ENCODE peak calls at places on chromosomes 13 and 19, in eight cellular contexts. One of them, this sample, is unnamed.

GRCh38 chr19:37007587-37008220 is 70.5 kb upstream of the ZNF420 start:
- DNase-seq in Caco-2: no peak
- DNase-seq in B cell: peak
- DNase-seq in upper lobe of right lung: peak
- DNase-seq in GM13976: no peak
- DNase-seq in astrocyte of the spinal cord: peak
- DNase-seq in HCT116: no peak
- DNase-seq in choroid plexus epithelial cell: peak
- DNase-seq in this sample: no peak

GRCh38 chr13:22961835-22962537 is 218.8 kb upstream of the SGCG start:
- DNase-seq in B cell: no peak
- DNase-seq in Caco-2: no peak
- DNase-seq in upper lobe of right lung: no peak
- DNase-seq in GM13976: peak
- DNase-seq in HCT116: no peak
- DNase-seq in astrocyte of the spinal cord: no peak
- DNase-seq in choroid plexus epithelial cell: no peak
- DNase-seq in this sample: no peak

GRCh38 chr13:41344358-41344757 is 33.3 kb downstream of the NAA16 start:
- DNase-seq in astrocyte of the spinal cord: no peak
- DNase-seq in choroid plexus epithelial cell: no peak
- DNase-seq in HCT116: no peak
- DNase-seq in Caco-2: no peak
- DNase-seq in upper lobe of right lung: no peak
- DNase-seq in GM13976: no peak
- DNase-seq in B cell: no peak
- DNase-seq in this sample: no peak

GRCh38 chr19:5309438-5310204 is 31.0 kb downstream of the PTPRS start:
- DNase-seq in upper lobe of right lung: no peak
- DNase-seq in Caco-2: no peak
- DNase-seq in choroid plexus epithelial cell: no peak
- DNase-seq in GM13976: no peak
- DNase-seq in HCT116: no peak
- DNase-seq in B cell: no peak
- DNase-seq in astrocyte of the spinal cord: no peak
- DNase-seq in this sample: no peak

GRCh38 chr13:77389617-77389984 is 62.7 kb upstream of the MYCBP2 start:
- DNase-seq in upper lobe of right lung: no peak
- DNase-seq in astrocyte of the spinal cord: no peak
- DNase-seq in HCT116: no peak
- DNase-seq in B cell: no peak
- DNase-seq in choroid plexus epithelial cell: no peak
- DNase-seq in GM13976: no peak
- DNase-seq in Caco-2: no peak
- DNase-seq in this sample: no peak

GRCh38 chr19:47283405-47284059 is 8.8 kb downstream of the INAFM1 start:
- DNase-seq in HCT116: no peak
- DNase-seq in Caco-2: no peak
- DNase-seq in upper lobe of right lung: no peak
- DNase-seq in astrocyte of the spinal cord: no peak
- DNase-seq in choroid plexus epithelial cell: no peak
- DNase-seq in B cell: no peak
- DNase-seq in GM13976: no peak
- DNase-seq in this sample: no peak

GRCh38 chr13:93244141-93244917 is 17.7 kb downstream of the GPC6 start:
- DNase-seq in choroid plexus epithelial cell: peak
- DNase-seq in astrocyte of the spinal cord: peak
- DNase-seq in Caco-2: no peak
- DNase-seq in HCT116: no peak
- DNase-seq in B cell: no peak
- DNase-seq in GM13976: no peak
- DNase-seq in upper lobe of right lung: no peak
- DNase-seq in this sample: no peak

GRCh38 chr13:34376483-34376882 is 558.5 kb downstream of the RFC3 start:
- DNase-seq in astrocyte of the spinal cord: no peak
- DNase-seq in choroid plexus epithelial cell: no peak
- DNase-seq in upper lobe of right lung: no peak
- DNase-seq in Caco-2: no peak
- DNase-seq in B cell: no peak
- DNase-seq in HCT116: no peak
- DNase-seq in GM13976: no peak
- DNase-seq in this sample: no peak

GRCh38 chr13:109684836-109685602 is 101.4 kb downstream of the IRS2 start:
- DNase-seq in GM13976: no peak
- DNase-seq in astrocyte of the spinal cord: no peak
- DNase-seq in HCT116: no peak
- DNase-seq in Caco-2: no peak
- DNase-seq in B cell: no peak
- DNase-seq in choroid plexus epithelial cell: peak
- DNase-seq in upper lobe of right lung: no peak
- DNase-seq in this sample: no peak

GRCh38 chr19:17243340-17243853 is 2.3 kb downstream of the NR2F6 start:
- DNase-seq in choroid plexus epithelial cell: no peak
- DNase-seq in astrocyte of the spinal cord: no peak
- DNase-seq in Caco-2: peak
- DNase-seq in GM13976: no peak
- DNase-seq in HCT116: no peak
- DNase-seq in B cell: no peak
- DNase-seq in upper lobe of right lung: no peak
- DNase-seq in this sample: no peak

GRCh38 chr13:62473944-62474237 is 1058.2 kb upstream of the PCDH20 start:
- DNase-seq in HCT116: no peak
- DNase-seq in Caco-2: no peak
- DNase-seq in GM13976: no peak
- DNase-seq in B cell: no peak
- DNase-seq in upper lobe of right lung: no peak
- DNase-seq in choroid plexus epithelial cell: no peak
- DNase-seq in astrocyte of the spinal cord: no peak
- DNase-seq in this sample: no peak

GRCh38 chr13:112854321-112854720 is 114.7 kb upstream of the MCF2L start:
- DNase-seq in Caco-2: peak
- DNase-seq in astrocyte of the spinal cord: no peak
- DNase-seq in HCT116: no peak
- DNase-seq in upper lobe of right lung: peak
- DNase-seq in GM13976: no peak
- DNase-seq in B cell: no peak
- DNase-seq in choroid plexus epithelial cell: no peak
- DNase-seq in this sample: no peak

GRCh38 chr13:48086272-48086671 is 8.6 kb downstream of the MED4 start:
- DNase-seq in HCT116: no peak
- DNase-seq in choroid plexus epithelial cell: no peak
- DNase-seq in B cell: no peak
- DNase-seq in Caco-2: no peak
- DNase-seq in astrocyte of the spinal cord: no peak
- DNase-seq in upper lobe of right lung: no peak
- DNase-seq in GM13976: no peak
- DNase-seq in this sample: no peak

GRCh38 chr19:35545855-35546381 is 492 bp downstream of the TMEM147 start:
- DNase-seq in B cell: peak
- DNase-seq in Caco-2: peak
- DNase-seq in HCT116: no peak
- DNase-seq in GM13976: peak
- DNase-seq in upper lobe of right lung: peak
- DNase-seq in choroid plexus epithelial cell: peak
- DNase-seq in astrocyte of the spinal cord: no peak
- DNase-seq in this sample: no peak

GRCh38 chr19:39737929-39738328 is at the start of gene CLC:
- DNase-seq in upper lobe of right lung: no peak
- DNase-seq in GM13976: no peak
- DNase-seq in HCT116: no peak
- DNase-seq in Caco-2: no peak
- DNase-seq in choroid plexus epithelial cell: no peak
- DNase-seq in B cell: no peak
- DNase-seq in astrocyte of the spinal cord: no peak
- DNase-seq in this sample: no peak

GRCh38 chr13:43200736-43201135 is 177.3 kb downstream of the DNAJC15 start:
- DNase-seq in B cell: no peak
- DNase-seq in Caco-2: peak
- DNase-seq in choroid plexus epithelial cell: no peak
- DNase-seq in upper lobe of right lung: no peak
- DNase-seq in GM13976: no peak
- DNase-seq in HCT116: no peak
- DNase-seq in astrocyte of the spinal cord: no peak
- DNase-seq in this sample: no peak

GRCh38 chr19:45515081-45515624 is 7.9 kb downstream of the VASP start:
- DNase-seq in HCT116: no peak
- DNase-seq in astrocyte of the spinal cord: no peak
- DNase-seq in upper lobe of right lung: peak
- DNase-seq in B cell: peak
- DNase-seq in choroid plexus epithelial cell: no peak
- DNase-seq in Caco-2: no peak
- DNase-seq in GM13976: peak
- DNase-seq in this sample: no peak

GRCh38 chr13:32969516-32969941 is 46.7 kb upstream of the KL start:
- DNase-seq in astrocyte of the spinal cord: peak
- DNase-seq in upper lobe of right lung: no peak
- DNase-seq in HCT116: no peak
- DNase-seq in GM13976: peak
- DNase-seq in Caco-2: no peak
- DNase-seq in choroid plexus epithelial cell: peak
- DNase-seq in B cell: no peak
- DNase-seq in this sample: no peak

GRCh38 chr13:98461525-98462240 is 115.2 kb downstream of the STK24 start:
- DNase-seq in HCT116: no peak
- DNase-seq in choroid plexus epithelial cell: no peak
- DNase-seq in Caco-2: no peak
- DNase-seq in astrocyte of the spinal cord: no peak
- DNase-seq in upper lobe of right lung: peak
- DNase-seq in B cell: no peak
- DNase-seq in GM13976: no peak
- DNase-seq in this sample: no peak

GRCh38 chr19:21264416-21264815 is 64.8 kb downstream of the ZNF708 start:
- DNase-seq in choroid plexus epithelial cell: no peak
- DNase-seq in HCT116: no peak
- DNase-seq in Caco-2: no peak
- DNase-seq in astrocyte of the spinal cord: no peak
- DNase-seq in upper lobe of right lung: no peak
- DNase-seq in B cell: no peak
- DNase-seq in GM13976: no peak
- DNase-seq in this sample: no peak

GRCh38 chr13:98143601-98144500 is 957 bp downstream of the FARP1 start:
- DNase-seq in upper lobe of right lung: peak
- DNase-seq in GM13976: peak
- DNase-seq in B cell: no peak
- DNase-seq in astrocyte of the spinal cord: peak
- DNase-seq in Caco-2: no peak
- DNase-seq in HCT116: no peak
- DNase-seq in choroid plexus epithelial cell: peak
- DNase-seq in this sample: no peak

GRCh38 chr19:43572172-43572588 is 3.1 kb downstream of the XRCC1 start:
- DNase-seq in GM13976: no peak
- DNase-seq in astrocyte of the spinal cord: no peak
- DNase-seq in Caco-2: no peak
- DNase-seq in upper lobe of right lung: no peak
- DNase-seq in HCT116: no peak
- DNase-seq in choroid plexus epithelial cell: no peak
- DNase-seq in B cell: no peak
- DNase-seq in this sample: no peak

DNA sequence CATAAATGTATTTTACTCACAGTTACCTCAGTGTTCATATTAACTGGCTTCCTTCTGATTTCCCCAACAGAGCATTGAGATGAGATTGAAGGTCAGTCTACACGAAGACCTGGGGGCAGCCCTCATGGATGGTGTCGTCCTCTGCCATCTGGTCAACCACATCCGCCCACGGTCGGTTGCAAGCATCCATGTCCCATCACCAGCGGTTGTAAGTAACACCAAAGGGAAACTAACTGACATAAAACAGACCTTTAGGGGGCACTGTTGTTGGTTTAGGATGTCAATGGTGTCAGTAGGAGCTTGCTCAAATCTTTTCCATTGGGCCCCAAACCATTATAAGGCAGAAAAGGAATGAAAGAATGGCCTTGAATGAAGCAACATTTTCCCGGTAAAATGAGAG is 68.2 kb downstream of the ESD start:
- DNase-seq in GM13976: peak
- DNase-seq in astrocyte of the spinal cord: no peak
- DNase-seq in B cell: no peak
- DNase-seq in HCT116: no peak
- DNase-seq in choroid plexus epithelial cell: peak
- DNase-seq in upper lobe of right lung: no peak
- DNase-seq in Caco-2: no peak
- DNase-seq in this sample: no peak
- TF ChIP-seq CTCF in GM13976: peak
- TF ChIP-seq CTCF in astrocyte of the spinal cord: peak
- TF ChIP-seq CTCF in B cell: peak
- TF ChIP-seq CTCF in HCT116: no peak
- TF ChIP-seq CTCF in choroid plexus epithelial cell: peak
- TF ChIP-seq CTCF in upper lobe of right lung: peak
- TF ChIP-seq CTCF in Caco-2: no peak
- TF ChIP-seq CTCF in this sample: peak

GRCh38 chr19:10332158-10332964 is 968 bp downstream of the RAVER1 start:
- DNase-seq in HCT116: no peak
- DNase-seq in astrocyte of the spinal cord: no peak
- DNase-seq in choroid plexus epithelial cell: no peak
- DNase-seq in GM13976: no peak
- DNase-seq in Caco-2: no peak
- DNase-seq in B cell: no peak
- DNase-seq in upper lobe of right lung: no peak
- DNase-seq in this sample: no peak
- TF ChIP-seq CTCF in HCT116: no peak
- TF ChIP-seq CTCF in astrocyte of the spinal cord: no peak
- TF ChIP-seq CTCF in choroid plexus epithelial cell: peak
- TF ChIP-seq CTCF in GM13976: no peak
- TF ChIP-seq CTCF in Caco-2: no peak
- TF ChIP-seq CTCF in B cell: no peak
- TF ChIP-seq CTCF in upper lobe of right lung: no peak
- TF ChIP-seq CTCF in this sample: peak

GRCh38 chr13:26502826-26503225 is 54.7 kb upstream of the WASF3 start:
- DNase-seq in HCT116: no peak
- DNase-seq in astrocyte of the spinal cord: peak
- DNase-seq in upper lobe of right lung: no peak
- DNase-seq in Caco-2: no peak
- DNase-seq in B cell: no peak
- DNase-seq in GM13976: no peak
- DNase-seq in choroid plexus epithelial cell: peak
- DNase-seq in this sample: no peak
- TF ChIP-seq CTCF in HCT116: no peak
- TF ChIP-seq CTCF in astrocyte of the spinal cord: no peak
- TF ChIP-seq CTCF in upper lobe of right lung: peak
- TF ChIP-seq CTCF in Caco-2: no peak
- TF ChIP-seq CTCF in B cell: no peak
- TF ChIP-seq CTCF in GM13976: no peak
- TF ChIP-seq CTCF in choroid plexus epithelial cell: peak
- TF ChIP-seq CTCF in this sample: no peak

DNA sequence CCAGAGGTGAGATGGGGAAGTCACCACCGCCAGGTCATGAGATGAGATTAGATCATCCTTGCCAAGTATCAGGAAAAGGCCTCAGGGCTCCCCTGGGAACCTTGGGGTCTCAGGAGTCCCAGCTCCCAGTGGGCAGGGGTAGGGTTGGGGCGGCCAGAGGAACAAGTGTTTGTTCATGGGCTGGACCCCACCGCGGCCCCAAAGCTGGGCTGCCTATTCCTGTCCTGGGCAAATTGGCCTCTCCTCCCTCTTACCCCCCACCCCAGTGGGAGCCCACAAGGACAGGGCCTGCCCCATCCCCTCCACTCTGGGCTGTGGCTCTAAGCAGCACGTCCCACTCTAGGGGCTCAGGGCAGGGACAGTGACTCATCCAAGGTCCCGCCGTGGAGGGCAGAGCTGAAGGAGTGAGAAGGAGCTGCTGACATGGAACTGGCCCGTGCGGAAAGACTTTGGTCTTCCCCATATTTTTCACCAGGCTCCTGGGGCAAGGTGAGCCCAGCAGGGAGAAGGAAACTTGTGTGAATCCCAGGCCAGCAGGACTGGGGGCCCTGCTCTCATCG is 4.0 kb upstream of the HCN2 start:
- DNase-seq in astrocyte of the spinal cord: no peak
- DNase-seq in choroid plexus epithelial cell: no peak
- DNase-seq in GM13976: no peak
- DNase-seq in HCT116: no peak
- DNase-seq in B cell: no peak
- DNase-seq in Caco-2: no peak
- DNase-seq in upper lobe of right lung: no peak
- DNase-seq in this sample: no peak
- TF ChIP-seq CTCF in astrocyte of the spinal cord: no peak
- TF ChIP-seq CTCF in choroid plexus epithelial cell: no peak
- TF ChIP-seq CTCF in GM13976: no peak
- TF ChIP-seq CTCF in HCT116: no peak
- TF ChIP-seq CTCF in B cell: no peak
- TF ChIP-seq CTCF in Caco-2: no peak
- TF ChIP-seq CTCF in upper lobe of right lung: no peak
- TF ChIP-seq CTCF in this sample: no peak